ENCODE peak calls at places on chromosome 1, in six cellular contexts. M, Z, R, X, L and W are unnamed samples.

GRCh38 chr1:3013371-3014038 is 7.8 kb upstream of the ACTRT2 start:
- DNase-seq in Z (no peak), M (no peak), R (no peak), L (no peak), X (no peak), W (no peak)

GRCh38 chr1:38465463-38465862 is 394.1 kb downstream of the RRAGC start:
- DNase-seq in R (no peak), X (no peak), M (no peak), L (no peak), Z (no peak), W (no peak)

GRCh38 chr1:115469703-115470476 is 131.8 kb upstream of the NGF start:
- DNase-seq in Z (no peak), R (peak), X (peak), M (peak), L (peak), W (peak)

GRCh38 chr1:207318072-207318619 is 3.3 kb upstream of the CD55 start:
- DNase-seq in Z (no peak), M (no peak), X (no peak), R (no peak), L (no peak), W (no peak)

GRCh38 chr1:163897401-163898169 is 575.8 kb downstream of the NUF2 start:
- DNase-seq in M (no peak), R (peak), L (no peak), Z (peak), X (no peak), W (peak)

GRCh38 chr1:39657402-39657801 is 14.5 kb downstream of the NT5C1A start:
- DNase-seq in R (peak), X (no peak), Z (no peak), M (peak), L (no peak), W (peak)

GRCh38 chr1:153133743-153134142 is 16.9 kb downstream of the SPRR2G start:
- DNase-seq in R (no peak), L (no peak), Z (no peak), X (no peak), M (no peak), W (no peak)

GRCh38 chr1:22048351-22049192 is 3.9 kb upstream of the CDC42 start:
- DNase-seq in R (peak), Z (no peak), M (no peak), X (no peak), L (no peak), W (peak)

GRCh38 chr1:237788069-237788468 is 102.7 kb downstream of the ZP4 start:
- DNase-seq in L (no peak), M (no peak), Z (no peak), R (no peak), X (no peak), W (no peak)

GRCh38 chr1:154546264-154547043 is 12.0 kb downstream of the UBE2Q1 start:
- DNase-seq in R (peak), L (peak), M (peak), X (peak), Z (no peak), W (peak)

GRCh38 chr1:202501281-202501680 is 152.8 kb downstream of the PPP1R12B start:
- DNase-seq in M (peak), X (no peak), Z (no peak), L (peak), R (peak), W (peak)

DNA sequence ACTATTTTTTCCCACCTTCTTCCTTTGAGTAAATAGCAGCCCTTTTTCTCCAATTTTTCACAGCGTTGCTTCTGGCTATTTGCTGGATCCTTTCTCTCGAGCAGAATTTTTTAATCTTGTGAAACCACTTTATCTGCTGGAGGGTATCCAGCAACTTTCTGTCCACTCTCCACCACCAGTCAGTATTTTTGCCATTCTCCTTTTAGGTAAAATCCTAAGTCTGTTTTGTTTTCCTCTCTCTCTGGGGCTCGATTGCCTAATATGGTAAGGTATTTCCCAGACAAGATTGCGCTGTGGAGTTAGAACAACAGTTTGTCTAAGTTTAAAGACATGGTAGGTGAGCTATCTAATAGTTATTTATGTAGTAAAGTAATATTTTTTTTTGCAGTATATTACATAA is 156.9 kb downstream of the PPP1R12B start:
- DNase-seq in X (no peak), M (peak), R (peak), L (peak), Z (no peak), W (peak)
- H3K4me3 ChIP-seq in X (no peak), M (no peak), R (no peak), L (no peak), Z (no peak), W (no peak)

GRCh38 chr1:68065766-68066165 is 15.3 kb upstream of the DIRAS3 start:
- DNase-seq in Z (no peak), R (no peak), X (no peak), L (no peak), M (no peak), W (peak)
- TF ChIP-seq CTCF in Z (no peak), R (no peak), X (no peak), L (no peak), M (no peak), W (no peak)

GRCh38 chr1:15948091-15948591 is 27.8 kb downstream of the ZBTB17 start:
- DNase-seq in L (no peak), M (no peak), R (no peak), X (no peak), Z (no peak), W (peak)
- H3K4me3 ChIP-seq in L (no peak), M (no peak), R (no peak), X (no peak), Z (no peak), W (no peak)

DNA sequence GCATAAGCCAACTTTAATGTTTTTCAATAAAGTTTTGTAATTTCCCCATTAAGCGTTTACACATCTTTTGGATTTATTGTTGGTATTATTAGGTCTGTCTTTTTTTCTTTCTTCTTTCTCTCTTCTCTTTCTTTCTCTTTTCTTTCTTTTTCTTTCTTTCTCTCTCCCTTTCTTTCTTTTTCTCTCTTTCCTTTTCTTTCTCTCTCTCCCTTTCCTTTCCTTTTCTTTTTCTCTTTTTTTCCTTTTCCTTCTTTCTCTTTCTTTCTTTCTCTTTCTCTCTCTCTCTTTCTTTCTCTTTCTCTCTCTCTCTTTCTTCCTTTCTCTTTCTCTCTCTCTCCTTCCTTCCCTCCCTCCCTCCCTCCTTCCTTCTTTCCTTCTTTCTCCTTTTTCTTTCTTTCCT is 31.3 kb downstream of the ERRFI1 start:
- DNase-seq in M (no peak), Z (no peak), R (no peak), X (no peak), L (no peak), W (no peak)
- TF ChIP-seq CTCF in M (no peak), Z (no peak), R (no peak), X (no peak), L (no peak), W (no peak)

GRCh38 chr1:217133958-217134856 is 411.0 kb upstream of the ESRRG start:
- DNase-seq in Z (no peak), X (no peak), M (peak), L (peak), R (peak), W (peak)
- H3K4me3 ChIP-seq in Z (no peak), X (no peak), M (no peak), L (peak), R (no peak), W (no peak)